ENCODE peak calls at places on chromosome 17, in eight cellular contexts. One of them, this sample, is unnamed.

GRCh38 chr17:32826076-32826475 is 50.8 kb downstream of the MYO1D start:
- DNase-seq in kidney epithelial cell: no peak
- DNase-seq in GM13977: no peak
- DNase-seq in thoracic aorta: no peak
- DNase-seq in CD4-positive, alpha-beta T cell: no peak
- DNase-seq in fibroblast of mammary gland: no peak
- DNase-seq in HFF-Myc: no peak
- DNase-seq in uterus: no peak
- DNase-seq in this sample: no peak

GRCh38 chr17:75565066-75565465 is 22.5 kb upstream of the MYO15B start:
- DNase-seq in kidney epithelial cell: no peak
- DNase-seq in GM13977: no peak
- DNase-seq in thoracic aorta: no peak
- DNase-seq in CD4-positive, alpha-beta T cell: no peak
- DNase-seq in fibroblast of mammary gland: peak; percentile 41
- DNase-seq in HFF-Myc: no peak
- DNase-seq in uterus: no peak
- DNase-seq in this sample: no peak

GRCh38 chr17:38336838-38337237 is 6.9 kb downstream of the GPR179 start:
- DNase-seq in kidney epithelial cell: no peak
- DNase-seq in GM13977: no peak
- DNase-seq in thoracic aorta: no peak
- DNase-seq in CD4-positive, alpha-beta T cell: no peak
- DNase-seq in fibroblast of mammary gland: no peak
- DNase-seq in HFF-Myc: no peak
- DNase-seq in uterus: no peak
- DNase-seq in this sample: no peak

GRCh38 chr17:51258756-51259573 is 884 bp downstream of the MBTD1 start:
- DNase-seq in kidney epithelial cell: no peak
- DNase-seq in GM13977: no peak
- DNase-seq in thoracic aorta: no peak
- DNase-seq in CD4-positive, alpha-beta T cell: no peak
- DNase-seq in fibroblast of mammary gland: no peak
- DNase-seq in HFF-Myc: no peak
- DNase-seq in uterus: peak; percentile 23
- DNase-seq in this sample: peak; percentile 47

GRCh38 chr17:38431343-38432145 is 3.3 kb downstream of the ARHGAP23 start:
- DNase-seq in kidney epithelial cell: no peak
- DNase-seq in GM13977: no peak
- DNase-seq in thoracic aorta: no peak
- DNase-seq in CD4-positive, alpha-beta T cell: no peak
- DNase-seq in fibroblast of mammary gland: no peak
- DNase-seq in HFF-Myc: no peak
- DNase-seq in uterus: no peak
- DNase-seq in this sample: no peak

GRCh38 chr17:48181653-48182052 is 74.1 kb downstream of the SNX11 start:
- DNase-seq in kidney epithelial cell: no peak
- DNase-seq in GM13977: no peak
- DNase-seq in thoracic aorta: no peak
- DNase-seq in CD4-positive, alpha-beta T cell: no peak
- DNase-seq in fibroblast of mammary gland: peak; percentile 20
- DNase-seq in HFF-Myc: no peak
- DNase-seq in uterus: no peak
- DNase-seq in this sample: no peak

GRCh38 chr17:82931696-82932060 is 91.9 kb upstream of the ZNF750 start:
- DNase-seq in kidney epithelial cell: no peak
- DNase-seq in GM13977: no peak
- DNase-seq in thoracic aorta: no peak
- DNase-seq in CD4-positive, alpha-beta T cell: no peak
- DNase-seq in fibroblast of mammary gland: peak; percentile 97
- DNase-seq in HFF-Myc: peak; percentile 16
- DNase-seq in uterus: peak; percentile 84
- DNase-seq in this sample: no peak

GRCh38 chr17:50475362-50475761 is 3.3 kb upstream of the RSAD1 start:
- DNase-seq in kidney epithelial cell: no peak
- DNase-seq in GM13977: no peak
- DNase-seq in thoracic aorta: no peak
- DNase-seq in CD4-positive, alpha-beta T cell: no peak
- DNase-seq in fibroblast of mammary gland: no peak
- DNase-seq in HFF-Myc: no peak
- DNase-seq in uterus: no peak
- DNase-seq in this sample: no peak

GRCh38 chr17:69314246-69315030 is 12.5 kb downstream of the ABCA5 start:
- DNase-seq in kidney epithelial cell: no peak
- DNase-seq in GM13977: no peak
- DNase-seq in thoracic aorta: no peak
- DNase-seq in CD4-positive, alpha-beta T cell: no peak
- DNase-seq in fibroblast of mammary gland: no peak
- DNase-seq in HFF-Myc: no peak
- DNase-seq in uterus: no peak
- DNase-seq in this sample: no peak

GRCh38 chr17:5133311-5133710 is 17.5 kb downstream of the USP6 start:
- DNase-seq in kidney epithelial cell: no peak
- DNase-seq in GM13977: no peak
- DNase-seq in thoracic aorta: no peak
- DNase-seq in CD4-positive, alpha-beta T cell: no peak
- DNase-seq in fibroblast of mammary gland: no peak
- DNase-seq in HFF-Myc: no peak
- DNase-seq in uterus: no peak
- DNase-seq in this sample: no peak

GRCh38 chr17:49101054-49101534 is 31.5 kb upstream of the B4GALNT2 start:
- DNase-seq in kidney epithelial cell: no peak
- DNase-seq in GM13977: no peak
- DNase-seq in thoracic aorta: no peak
- DNase-seq in CD4-positive, alpha-beta T cell: no peak
- DNase-seq in fibroblast of mammary gland: no peak
- DNase-seq in HFF-Myc: no peak
- DNase-seq in uterus: no peak
- DNase-seq in this sample: no peak

GRCh38 chr17:18380471-18381157 is 3.0 kb downstream of the EVPLL start:
- DNase-seq in kidney epithelial cell: no peak
- DNase-seq in GM13977: no peak
- DNase-seq in thoracic aorta: no peak
- DNase-seq in CD4-positive, alpha-beta T cell: no peak
- DNase-seq in fibroblast of mammary gland: no peak
- DNase-seq in HFF-Myc: no peak
- DNase-seq in uterus: no peak
- DNase-seq in this sample: no peak

GRCh38 chr17:65278050-65278819 is 141.1 kb downstream of the RGS9 start:
- DNase-seq in kidney epithelial cell: no peak
- DNase-seq in GM13977: peak; percentile 33
- DNase-seq in thoracic aorta: no peak
- DNase-seq in CD4-positive, alpha-beta T cell: no peak
- DNase-seq in fibroblast of mammary gland: peak; percentile 41
- DNase-seq in HFF-Myc: no peak
- DNase-seq in uterus: peak; percentile 24
- DNase-seq in this sample: peak; percentile 51

GRCh38 chr17:47315451-47316266 is 8.1 kb upstream of the EFCAB13 start:
- DNase-seq in kidney epithelial cell: no peak
- DNase-seq in GM13977: peak; percentile 66
- DNase-seq in thoracic aorta: no peak
- DNase-seq in CD4-positive, alpha-beta T cell: peak; percentile 10
- DNase-seq in fibroblast of mammary gland: peak; percentile 96
- DNase-seq in HFF-Myc: peak; percentile 71
- DNase-seq in uterus: no peak
- DNase-seq in this sample: no peak

GRCh38 chr17:50356892-50357510 is 11.1 kb downstream of the XYLT2 start:
- DNase-seq in kidney epithelial cell: no peak
- DNase-seq in GM13977: no peak
- DNase-seq in thoracic aorta: no peak
- DNase-seq in CD4-positive, alpha-beta T cell: no peak
- DNase-seq in fibroblast of mammary gland: no peak
- DNase-seq in HFF-Myc: no peak
- DNase-seq in uterus: no peak
- DNase-seq in this sample: no peak

GRCh38 chr17:28725166-28725659 is 820 bp downstream of the TLCD1 start:
- DNase-seq in kidney epithelial cell: no peak
- DNase-seq in GM13977: no peak
- DNase-seq in thoracic aorta: no peak
- DNase-seq in CD4-positive, alpha-beta T cell: no peak
- DNase-seq in fibroblast of mammary gland: peak; percentile 76
- DNase-seq in HFF-Myc: no peak
- DNase-seq in uterus: no peak
- DNase-seq in this sample: no peak

GRCh38 chr17:62723842-62724241 is 84.3 kb downstream of the MARCHF10 start:
- DNase-seq in kidney epithelial cell: no peak
- DNase-seq in GM13977: no peak
- DNase-seq in thoracic aorta: no peak
- DNase-seq in CD4-positive, alpha-beta T cell: no peak
- DNase-seq in fibroblast of mammary gland: no peak
- DNase-seq in HFF-Myc: no peak
- DNase-seq in uterus: no peak
- DNase-seq in this sample: no peak

GRCh38 chr17:45363498-45363897 is 46.7 kb upstream of the MAP3K14 start:
- DNase-seq in kidney epithelial cell: no peak
- DNase-seq in GM13977: no peak
- DNase-seq in thoracic aorta: no peak
- DNase-seq in CD4-positive, alpha-beta T cell: no peak
- DNase-seq in fibroblast of mammary gland: no peak
- DNase-seq in HFF-Myc: no peak
- DNase-seq in uterus: no peak
- DNase-seq in this sample: no peak
- TF ChIP-seq CTCF in kidney epithelial cell: no peak
- TF ChIP-seq CTCF in GM13977: no peak
- TF ChIP-seq CTCF in thoracic aorta: no peak
- TF ChIP-seq CTCF in CD4-positive, alpha-beta T cell: no peak
- TF ChIP-seq CTCF in fibroblast of mammary gland: no peak
- TF ChIP-seq CTCF in HFF-Myc: no peak
- TF ChIP-seq CTCF in uterus: no peak
- TF ChIP-seq CTCF in this sample: no peak

DNA sequence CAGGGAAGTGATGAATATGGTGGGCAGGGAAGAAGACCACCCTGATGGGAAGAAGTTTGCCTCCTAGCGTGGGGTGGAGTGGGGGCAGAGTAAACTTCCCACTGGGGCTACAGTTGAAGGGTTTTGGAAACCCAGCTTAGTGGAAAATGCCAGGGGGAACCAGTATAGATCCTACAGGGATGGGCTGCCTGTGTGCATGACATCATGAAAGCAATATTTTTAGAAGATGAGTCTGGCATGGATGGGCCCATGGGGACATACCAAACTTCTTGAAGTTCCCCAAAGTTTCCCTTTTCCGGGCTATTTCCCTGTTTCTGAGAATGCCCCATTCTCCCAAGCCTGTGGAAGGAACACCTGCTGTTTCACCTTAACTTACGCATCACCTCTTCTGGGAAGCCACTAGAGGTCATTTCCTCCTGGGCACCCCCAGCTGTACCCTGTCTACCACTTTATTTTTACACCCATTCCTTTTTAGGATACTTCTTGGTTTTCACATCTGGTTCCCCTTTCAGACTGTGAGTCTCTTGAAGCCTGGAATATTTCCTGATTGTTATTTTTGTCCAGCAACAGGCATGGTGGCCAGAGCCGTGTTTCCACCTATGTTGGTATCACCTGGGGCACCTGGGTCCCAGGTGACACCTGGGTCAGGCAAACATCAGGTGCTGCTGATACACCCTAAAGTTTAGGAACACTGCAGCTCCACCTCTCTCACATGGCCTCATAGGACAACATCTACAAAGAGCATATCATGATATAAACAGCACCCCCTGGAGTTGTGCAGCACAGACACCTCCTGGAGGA is 9.8 kb downstream of the SOCS3 start:
- DNase-seq in kidney epithelial cell: no peak
- DNase-seq in GM13977: no peak
- DNase-seq in thoracic aorta: no peak
- DNase-seq in CD4-positive, alpha-beta T cell: no peak
- DNase-seq in fibroblast of mammary gland: no peak
- DNase-seq in HFF-Myc: no peak
- DNase-seq in uterus: no peak
- DNase-seq in this sample: no peak
- TF ChIP-seq CTCF in kidney epithelial cell: no peak
- TF ChIP-seq CTCF in GM13977: no peak
- TF ChIP-seq CTCF in thoracic aorta: no peak
- TF ChIP-seq CTCF in CD4-positive, alpha-beta T cell: no peak
- TF ChIP-seq CTCF in fibroblast of mammary gland: no peak
- TF ChIP-seq CTCF in HFF-Myc: peak; percentile 11
- TF ChIP-seq CTCF in uterus: no peak
- TF ChIP-seq CTCF in this sample: no peak

GRCh38 chr17:10631048-10631700 is 25.9 kb downstream of the MYH3 start:
- DNase-seq in kidney epithelial cell: no peak
- DNase-seq in GM13977: peak; percentile 55
- DNase-seq in thoracic aorta: no peak
- DNase-seq in CD4-positive, alpha-beta T cell: no peak
- DNase-seq in fibroblast of mammary gland: peak; percentile 28
- DNase-seq in HFF-Myc: no peak
- DNase-seq in uterus: no peak
- DNase-seq in this sample: peak; percentile 59
- TF ChIP-seq CTCF in kidney epithelial cell: peak; percentile 86
- TF ChIP-seq CTCF in GM13977: peak; percentile 91
- TF ChIP-seq CTCF in thoracic aorta: peak; percentile 67
- TF ChIP-seq CTCF in CD4-positive, alpha-beta T cell: peak; percentile 81
- TF ChIP-seq CTCF in fibroblast of mammary gland: peak; percentile 85
- TF ChIP-seq CTCF in HFF-Myc: peak; percentile 90
- TF ChIP-seq CTCF in uterus: peak; percentile 37
- TF ChIP-seq CTCF in this sample: peak; percentile 80

DNA sequence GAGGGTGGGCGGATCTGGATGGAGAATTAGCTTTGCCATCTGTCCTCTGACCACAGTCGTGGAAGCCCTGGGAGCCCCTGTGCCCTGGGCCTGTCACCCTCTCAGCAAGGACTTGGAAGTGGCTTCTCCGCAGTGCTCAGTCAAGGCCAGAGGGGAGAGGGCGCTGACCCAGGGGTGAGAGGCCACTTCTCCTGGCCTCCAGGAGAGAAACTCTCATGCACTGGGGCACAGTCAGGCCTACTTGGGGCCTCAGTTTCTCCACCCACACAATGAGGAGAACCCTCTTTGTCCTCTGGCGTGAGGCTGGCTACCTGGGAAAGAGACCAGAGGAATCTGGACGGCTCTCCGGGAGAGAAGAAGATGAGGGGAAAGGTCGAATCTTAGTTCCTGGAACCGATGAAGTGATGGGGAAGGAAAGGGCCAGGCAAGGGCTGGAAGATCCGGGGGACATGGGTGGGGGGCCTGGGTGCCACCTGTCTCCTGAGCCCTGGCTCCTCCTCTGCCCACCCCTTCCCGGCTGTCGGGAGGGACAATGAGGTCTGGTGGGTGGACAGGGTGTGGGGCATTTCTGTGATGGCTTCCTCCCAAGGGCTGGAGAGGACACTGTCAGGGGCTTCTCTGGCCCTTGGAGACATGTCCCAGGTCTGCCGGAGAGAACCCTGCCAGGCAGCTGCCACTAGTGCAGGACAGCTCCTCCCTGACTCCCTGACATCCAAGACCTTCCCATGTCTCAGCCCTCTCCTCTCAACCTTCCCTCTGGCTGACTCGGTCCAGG is 9.1 kb upstream of the ARHGAP27 start:
- DNase-seq in kidney epithelial cell: no peak
- DNase-seq in GM13977: no peak
- DNase-seq in thoracic aorta: no peak
- DNase-seq in CD4-positive, alpha-beta T cell: no peak
- DNase-seq in fibroblast of mammary gland: no peak
- DNase-seq in HFF-Myc: no peak
- DNase-seq in uterus: no peak
- DNase-seq in this sample: no peak
- TF ChIP-seq CTCF in kidney epithelial cell: no peak
- TF ChIP-seq CTCF in GM13977: no peak
- TF ChIP-seq CTCF in thoracic aorta: no peak
- TF ChIP-seq CTCF in CD4-positive, alpha-beta T cell: no peak
- TF ChIP-seq CTCF in fibroblast of mammary gland: no peak
- TF ChIP-seq CTCF in HFF-Myc: no peak
- TF ChIP-seq CTCF in uterus: no peak
- TF ChIP-seq CTCF in this sample: no peak